ENCODE peak calls at places on chromosomes 5 and 9, in eight cellular contexts. One of them, this sample, is unnamed.

GRCh38 chr9:16870606-16871357 is at the start of gene BNC2:
- DNase-seq in GDM1: no peak
- DNase-seq in HCEC 1CT: peak
- DNase-seq in islet precursor cell: peak
- DNase-seq in NCI-H774: no peak
- DNase-seq in IMR-90: peak
- DNase-seq in natural killer cell: peak
- DNase-seq in effector memory CD8-positive, alpha-beta T cell: no peak
- DNase-seq in this sample: peak

GRCh38 chr5:59749782-59750520 is 143.6 kb downstream of the PDE4D start:
- DNase-seq in GDM1: no peak
- DNase-seq in HCEC 1CT: peak
- DNase-seq in islet precursor cell: no peak
- DNase-seq in NCI-H774: no peak
- DNase-seq in IMR-90: no peak
- DNase-seq in natural killer cell: no peak
- DNase-seq in effector memory CD8-positive, alpha-beta T cell: no peak
- DNase-seq in this sample: no peak

GRCh38 chr5:178389796-178390195 is 157.2 kb upstream of the PHYKPL start:
- DNase-seq in GDM1: no peak
- DNase-seq in HCEC 1CT: no peak
- DNase-seq in islet precursor cell: no peak
- DNase-seq in NCI-H774: no peak
- DNase-seq in IMR-90: no peak
- DNase-seq in natural killer cell: no peak
- DNase-seq in effector memory CD8-positive, alpha-beta T cell: no peak
- DNase-seq in this sample: no peak

GRCh38 chr5:114447084-114447773 is 85.4 kb downstream of the KCNN2 start:
- DNase-seq in GDM1: no peak
- DNase-seq in HCEC 1CT: no peak
- DNase-seq in islet precursor cell: no peak
- DNase-seq in NCI-H774: no peak
- DNase-seq in IMR-90: peak
- DNase-seq in natural killer cell: no peak
- DNase-seq in effector memory CD8-positive, alpha-beta T cell: no peak
- DNase-seq in this sample: no peak

GRCh38 chr9:82495884-82496777 is 507.6 kb downstream of the SPATA31D1 start:
- DNase-seq in GDM1: no peak
- DNase-seq in HCEC 1CT: no peak
- DNase-seq in islet precursor cell: no peak
- DNase-seq in NCI-H774: no peak
- DNase-seq in IMR-90: no peak
- DNase-seq in natural killer cell: no peak
- DNase-seq in effector memory CD8-positive, alpha-beta T cell: no peak
- DNase-seq in this sample: no peak

GRCh38 chr9:136119259-136120118 is 814 bp upstream of the TMEM250 start:
- DNase-seq in GDM1: no peak
- DNase-seq in HCEC 1CT: no peak
- DNase-seq in islet precursor cell: peak
- DNase-seq in NCI-H774: no peak
- DNase-seq in IMR-90: peak
- DNase-seq in natural killer cell: no peak
- DNase-seq in effector memory CD8-positive, alpha-beta T cell: no peak
- DNase-seq in this sample: no peak

GRCh38 chr5:135729582-135729879 is 104.9 kb upstream of the SLC25A48 start:
- DNase-seq in GDM1: peak
- DNase-seq in HCEC 1CT: no peak
- DNase-seq in islet precursor cell: no peak
- DNase-seq in NCI-H774: no peak
- DNase-seq in IMR-90: no peak
- DNase-seq in natural killer cell: no peak
- DNase-seq in effector memory CD8-positive, alpha-beta T cell: no peak
- DNase-seq in this sample: no peak

GRCh38 chr5:177472460-177473441 is 683 bp downstream of the DBN1 start:
- DNase-seq in GDM1: peak
- DNase-seq in HCEC 1CT: no peak
- DNase-seq in islet precursor cell: no peak
- DNase-seq in NCI-H774: peak
- DNase-seq in IMR-90: no peak
- DNase-seq in natural killer cell: peak
- DNase-seq in effector memory CD8-positive, alpha-beta T cell: peak
- DNase-seq in this sample: peak

GRCh38 chr9:68782546-68782945 is 77.5 kb downstream of the PIP5K1B start:
- DNase-seq in GDM1: no peak
- DNase-seq in HCEC 1CT: no peak
- DNase-seq in islet precursor cell: no peak
- DNase-seq in NCI-H774: no peak
- DNase-seq in IMR-90: no peak
- DNase-seq in natural killer cell: no peak
- DNase-seq in effector memory CD8-positive, alpha-beta T cell: no peak
- DNase-seq in this sample: no peak

GRCh38 chr9:113992276-113992951 is 85.7 kb downstream of the AMBP start:
- DNase-seq in GDM1: no peak
- DNase-seq in HCEC 1CT: no peak
- DNase-seq in islet precursor cell: no peak
- DNase-seq in NCI-H774: no peak
- DNase-seq in IMR-90: no peak
- DNase-seq in natural killer cell: no peak
- DNase-seq in effector memory CD8-positive, alpha-beta T cell: no peak
- DNase-seq in this sample: no peak

GRCh38 chr5:134151723-134152122 is 25.0 kb downstream of the SKP1 start:
- DNase-seq in GDM1: no peak
- DNase-seq in HCEC 1CT: no peak
- DNase-seq in islet precursor cell: no peak
- DNase-seq in NCI-H774: no peak
- DNase-seq in IMR-90: no peak
- DNase-seq in natural killer cell: no peak
- DNase-seq in effector memory CD8-positive, alpha-beta T cell: no peak
- DNase-seq in this sample: no peak

GRCh38 chr5:124289641-124290201 is 456.7 kb downstream of the ZNF608 start:
- DNase-seq in GDM1: no peak
- DNase-seq in HCEC 1CT: no peak
- DNase-seq in islet precursor cell: peak
- DNase-seq in NCI-H774: peak
- DNase-seq in IMR-90: no peak
- DNase-seq in natural killer cell: no peak
- DNase-seq in effector memory CD8-positive, alpha-beta T cell: no peak
- DNase-seq in this sample: no peak

GRCh38 chr5:126589536-126590297 is 5.3 kb downstream of the ALDH7A1 start:
- DNase-seq in GDM1: no peak
- DNase-seq in HCEC 1CT: no peak
- DNase-seq in islet precursor cell: no peak
- DNase-seq in NCI-H774: no peak
- DNase-seq in IMR-90: no peak
- DNase-seq in natural killer cell: no peak
- DNase-seq in effector memory CD8-positive, alpha-beta T cell: no peak
- DNase-seq in this sample: no peak

GRCh38 chr5:108747111-108748009 is at the start of gene FER:
- DNase-seq in GDM1: peak
- DNase-seq in HCEC 1CT: peak
- DNase-seq in islet precursor cell: peak
- DNase-seq in NCI-H774: no peak
- DNase-seq in IMR-90: peak
- DNase-seq in natural killer cell: peak
- DNase-seq in effector memory CD8-positive, alpha-beta T cell: peak
- DNase-seq in this sample: peak

GRCh38 chr5:154967419-154968024 is 26.6 kb downstream of the MRPL22 start:
- DNase-seq in GDM1: no peak
- DNase-seq in HCEC 1CT: peak
- DNase-seq in islet precursor cell: no peak
- DNase-seq in NCI-H774: no peak
- DNase-seq in IMR-90: peak
- DNase-seq in natural killer cell: no peak
- DNase-seq in effector memory CD8-positive, alpha-beta T cell: no peak
- DNase-seq in this sample: no peak

GRCh38 chr9:113709721-113710120 is 166.4 kb upstream of the ZNF618 start:
- DNase-seq in GDM1: no peak
- DNase-seq in HCEC 1CT: no peak
- DNase-seq in islet precursor cell: peak
- DNase-seq in NCI-H774: no peak
- DNase-seq in IMR-90: no peak
- DNase-seq in natural killer cell: no peak
- DNase-seq in effector memory CD8-positive, alpha-beta T cell: no peak
- DNase-seq in this sample: no peak

GRCh38 chr5:28165116-28165515 is 1126.7 kb upstream of the CDH9 start:
- DNase-seq in GDM1: no peak
- DNase-seq in HCEC 1CT: peak
- DNase-seq in islet precursor cell: peak
- DNase-seq in NCI-H774: no peak
- DNase-seq in IMR-90: no peak
- DNase-seq in natural killer cell: no peak
- DNase-seq in effector memory CD8-positive, alpha-beta T cell: no peak
- DNase-seq in this sample: no peak

GRCh38 chr5:170105643-170106611 is at the start of gene FOXI1:
- DNase-seq in GDM1: peak
- DNase-seq in HCEC 1CT: no peak
- DNase-seq in islet precursor cell: peak
- DNase-seq in NCI-H774: peak
- DNase-seq in IMR-90: no peak
- DNase-seq in natural killer cell: no peak
- DNase-seq in effector memory CD8-positive, alpha-beta T cell: no peak
- DNase-seq in this sample: no peak

GRCh38 chr5:125258610-125259009 is 512.2 kb upstream of the ZNF608 start:
- DNase-seq in GDM1: no peak
- DNase-seq in HCEC 1CT: no peak
- DNase-seq in islet precursor cell: no peak
- DNase-seq in NCI-H774: no peak
- DNase-seq in IMR-90: no peak
- DNase-seq in natural killer cell: no peak
- DNase-seq in effector memory CD8-positive, alpha-beta T cell: no peak
- DNase-seq in this sample: no peak

GRCh38 chr9:125241863-125242739 is 958 bp upstream of the HSPA5 start:
- DNase-seq in GDM1: no peak
- DNase-seq in HCEC 1CT: no peak
- DNase-seq in islet precursor cell: no peak
- DNase-seq in NCI-H774: no peak
- DNase-seq in IMR-90: no peak
- DNase-seq in natural killer cell: no peak
- DNase-seq in effector memory CD8-positive, alpha-beta T cell: no peak
- DNase-seq in this sample: peak

GRCh38 chr5:14801792-14802191 is 69.8 kb downstream of the ANKH start:
- DNase-seq in GDM1: no peak
- DNase-seq in HCEC 1CT: no peak
- DNase-seq in islet precursor cell: no peak
- DNase-seq in NCI-H774: no peak
- DNase-seq in IMR-90: no peak
- DNase-seq in natural killer cell: no peak
- DNase-seq in effector memory CD8-positive, alpha-beta T cell: no peak
- DNase-seq in this sample: no peak

GRCh38 chr5:1445313-1445894 is at the start of gene SLC6A3:
- DNase-seq in GDM1: no peak
- DNase-seq in HCEC 1CT: no peak
- DNase-seq in islet precursor cell: peak
- DNase-seq in NCI-H774: peak
- DNase-seq in IMR-90: no peak
- DNase-seq in natural killer cell: no peak
- DNase-seq in effector memory CD8-positive, alpha-beta T cell: no peak
- DNase-seq in this sample: no peak

GRCh38 chr5:54909126-54909525 is 76.3 kb downstream of the ESM1 start:
- DNase-seq in GDM1: no peak
- DNase-seq in HCEC 1CT: peak
- DNase-seq in islet precursor cell: no peak
- DNase-seq in NCI-H774: no peak
- DNase-seq in IMR-90: peak
- DNase-seq in natural killer cell: no peak
- DNase-seq in effector memory CD8-positive, alpha-beta T cell: no peak
- DNase-seq in this sample: no peak

GRCh38 chr5:147189109-147189424 is 45.8 kb upstream of the STK32A start:
- DNase-seq in GDM1: no peak
- DNase-seq in HCEC 1CT: no peak
- DNase-seq in islet precursor cell: no peak
- DNase-seq in NCI-H774: no peak
- DNase-seq in IMR-90: no peak
- DNase-seq in natural killer cell: no peak
- DNase-seq in effector memory CD8-positive, alpha-beta T cell: no peak
- DNase-seq in this sample: no peak

GRCh38 chr9:133635903-133636531 is at the start of gene DBH:
- DNase-seq in GDM1: no peak
- DNase-seq in HCEC 1CT: no peak
- DNase-seq in islet precursor cell: no peak
- DNase-seq in NCI-H774: no peak
- DNase-seq in IMR-90: no peak
- DNase-seq in natural killer cell: no peak
- DNase-seq in effector memory CD8-positive, alpha-beta T cell: no peak
- DNase-seq in this sample: no peak

This sample was measured in GM10248.